ENCODE peak calls at places on chromosome 15, in eight cellular contexts. One of them, this sample, is unnamed.
A peak's percentile ranks its signal among the peaks of the same experiment; 100 is the strongest.

GRCh38 chr15:69798481-69799315 is 299.0 kb downstream of the TLE3 start:
- DNase-seq in neuronal stem cell: no peak
- DNase-seq in neural progenitor cell: no peak
- DNase-seq in BE2C: no peak
- DNase-seq in endodermal cell: peak; percentile 38
- DNase-seq in OCI-LY7: no peak
- DNase-seq in AG04450: no peak
- DNase-seq in CD8-positive, alpha-beta memory T cell: no peak
- DNase-seq in this sample: no peak

GRCh38 chr15:78149805-78150751 is 916 bp downstream of the IDH3A start:
- DNase-seq in CD8-positive, alpha-beta memory T cell: no peak
- DNase-seq in neural progenitor cell: peak; percentile 54
- DNase-seq in neuronal stem cell: no peak
- DNase-seq in BE2C: no peak
- DNase-seq in OCI-LY7: peak; percentile 44
- DNase-seq in AG04450: no peak
- DNase-seq in endodermal cell: peak; percentile 77
- DNase-seq in this sample: no peak

GRCh38 chr15:69071265-69071664 is 56.8 kb downstream of the NOX5 start:
- DNase-seq in AG04450: no peak
- DNase-seq in neural progenitor cell: no peak
- DNase-seq in BE2C: no peak
- DNase-seq in CD8-positive, alpha-beta memory T cell: no peak
- DNase-seq in neuronal stem cell: no peak
- DNase-seq in OCI-LY7: no peak
- DNase-seq in endodermal cell: no peak
- DNase-seq in this sample: no peak

GRCh38 chr15:90365414-90366055 is 13.5 kb downstream of the ZNF774 start:
- DNase-seq in BE2C: no peak
- DNase-seq in OCI-LY7: no peak
- DNase-seq in neuronal stem cell: no peak
- DNase-seq in endodermal cell: no peak
- DNase-seq in AG04450: no peak
- DNase-seq in CD8-positive, alpha-beta memory T cell: no peak
- DNase-seq in neural progenitor cell: no peak
- DNase-seq in this sample: no peak

GRCh38 chr15:77983091-77983707 is 94.3 kb downstream of the TBC1D2B start:
- DNase-seq in AG04450: no peak
- DNase-seq in neural progenitor cell: no peak
- DNase-seq in CD8-positive, alpha-beta memory T cell: no peak
- DNase-seq in OCI-LY7: no peak
- DNase-seq in neuronal stem cell: no peak
- DNase-seq in BE2C: no peak
- DNase-seq in endodermal cell: no peak
- DNase-seq in this sample: no peak

GRCh38 chr15:47356297-47356696 is 361.0 kb upstream of the SEMA6D start:
- DNase-seq in endodermal cell: no peak
- DNase-seq in neuronal stem cell: no peak
- DNase-seq in CD8-positive, alpha-beta memory T cell: no peak
- DNase-seq in AG04450: no peak
- DNase-seq in BE2C: no peak
- DNase-seq in OCI-LY7: no peak
- DNase-seq in neural progenitor cell: no peak
- DNase-seq in this sample: no peak

GRCh38 chr15:46808834-46809233 is 908.5 kb upstream of the SEMA6D start:
- DNase-seq in AG04450: no peak
- DNase-seq in OCI-LY7: no peak
- DNase-seq in neural progenitor cell: no peak
- DNase-seq in BE2C: no peak
- DNase-seq in endodermal cell: no peak
- DNase-seq in CD8-positive, alpha-beta memory T cell: no peak
- DNase-seq in neuronal stem cell: no peak
- DNase-seq in this sample: no peak

GRCh38 chr15:100194955-100195354 is 146.8 kb downstream of the ADAMTS17 start:
- DNase-seq in AG04450: no peak
- DNase-seq in BE2C: peak; percentile 71
- DNase-seq in OCI-LY7: no peak
- DNase-seq in neural progenitor cell: no peak
- DNase-seq in CD8-positive, alpha-beta memory T cell: no peak
- DNase-seq in endodermal cell: peak; percentile 36
- DNase-seq in neuronal stem cell: no peak
- DNase-seq in this sample: no peak

GRCh38 chr15:92797168-92798052 is 102.7 kb upstream of the CHD2 start:
- DNase-seq in AG04450: peak; percentile 48
- DNase-seq in neural progenitor cell: peak; percentile 89
- DNase-seq in BE2C: peak; percentile 42
- DNase-seq in CD8-positive, alpha-beta memory T cell: peak; percentile 16
- DNase-seq in endodermal cell: peak; percentile 61
- DNase-seq in neuronal stem cell: peak; percentile 71
- DNase-seq in OCI-LY7: peak; percentile 89
- DNase-seq in this sample: peak; percentile 79

GRCh38 chr15:88930579-88930978 is 17.4 kb upstream of the MFGE8 start:
- DNase-seq in OCI-LY7: no peak
- DNase-seq in neural progenitor cell: no peak
- DNase-seq in BE2C: no peak
- DNase-seq in CD8-positive, alpha-beta memory T cell: no peak
- DNase-seq in AG04450: no peak
- DNase-seq in neuronal stem cell: no peak
- DNase-seq in endodermal cell: no peak
- DNase-seq in this sample: no peak

GRCh38 chr15:52193791-52194190 is 2.6 kb upstream of the GNB5 start:
- DNase-seq in neural progenitor cell: no peak
- DNase-seq in CD8-positive, alpha-beta memory T cell: no peak
- DNase-seq in BE2C: no peak
- DNase-seq in AG04450: no peak
- DNase-seq in endodermal cell: no peak
- DNase-seq in neuronal stem cell: no peak
- DNase-seq in OCI-LY7: no peak
- DNase-seq in this sample: no peak

GRCh38 chr15:62591842-62592838 is 427.1 kb upstream of the C2CD4B start:
- DNase-seq in AG04450: no peak
- DNase-seq in endodermal cell: no peak
- DNase-seq in BE2C: no peak
- DNase-seq in neuronal stem cell: no peak
- DNase-seq in neural progenitor cell: no peak
- DNase-seq in OCI-LY7: no peak
- DNase-seq in CD8-positive, alpha-beta memory T cell: no peak
- DNase-seq in this sample: no peak

GRCh38 chr15:95883064-95883463 is 447.4 kb upstream of the NR2F2 start:
- DNase-seq in OCI-LY7: no peak
- DNase-seq in endodermal cell: no peak
- DNase-seq in neuronal stem cell: no peak
- DNase-seq in BE2C: no peak
- DNase-seq in neural progenitor cell: no peak
- DNase-seq in CD8-positive, alpha-beta memory T cell: no peak
- DNase-seq in AG04450: no peak
- DNase-seq in this sample: no peak

GRCh38 chr15:91528811-91529210 is 324.7 kb upstream of the SLCO3A1 start:
- DNase-seq in AG04450: no peak
- DNase-seq in neuronal stem cell: no peak
- DNase-seq in BE2C: no peak
- DNase-seq in OCI-LY7: no peak
- DNase-seq in endodermal cell: no peak
- DNase-seq in CD8-positive, alpha-beta memory T cell: no peak
- DNase-seq in neural progenitor cell: no peak
- DNase-seq in this sample: no peak

GRCh38 chr15:51333571-51333970 is 4.8 kb downstream of the CYP19A1 start:
- DNase-seq in neural progenitor cell: no peak
- DNase-seq in neuronal stem cell: no peak
- DNase-seq in BE2C: no peak
- DNase-seq in OCI-LY7: no peak
- DNase-seq in CD8-positive, alpha-beta memory T cell: no peak
- DNase-seq in endodermal cell: no peak
- DNase-seq in AG04450: no peak
- DNase-seq in this sample: no peak

DNA sequence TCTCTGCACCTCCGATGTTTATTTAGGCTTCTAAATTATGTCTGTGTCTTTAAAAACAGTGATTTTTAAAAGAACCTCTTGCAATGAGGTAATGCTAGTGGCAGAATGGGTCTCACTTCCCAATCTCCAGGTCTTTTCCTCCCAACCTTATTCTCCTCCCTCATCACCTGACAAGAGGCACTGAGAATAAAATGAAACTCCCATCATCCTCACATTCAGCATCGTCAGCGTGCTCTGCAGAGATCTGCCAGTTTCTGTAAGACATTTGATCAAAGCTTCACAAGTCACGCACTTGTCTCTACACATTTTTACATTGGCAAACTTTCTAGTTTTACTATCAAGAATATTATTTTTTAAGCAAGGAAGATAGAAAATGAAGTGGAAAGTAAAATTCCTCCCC is 420.5 kb downstream of the GABRB3 start:
- DNase-seq in CD8-positive, alpha-beta memory T cell: no peak
- DNase-seq in AG04450: no peak
- DNase-seq in endodermal cell: no peak
- DNase-seq in neuronal stem cell: no peak
- DNase-seq in neural progenitor cell: no peak
- DNase-seq in BE2C: no peak
- DNase-seq in OCI-LY7: no peak
- DNase-seq in this sample: no peak
- H3K9me3 ChIP-seq in CD8-positive, alpha-beta memory T cell: no peaks in the 10 kb centered on the region
- H3K9me3 ChIP-seq in AG04450: peaks cover 18% of the 10 kb centered on the region
- H3K9me3 ChIP-seq in endodermal cell: peaks cover 11% of the 10 kb centered on the region
- H3K9me3 ChIP-seq in neuronal stem cell: no peaks in the 10 kb centered on the region
- H3K9me3 ChIP-seq in neural progenitor cell: no peaks in the 10 kb centered on the region
- H3K9me3 ChIP-seq in BE2C: no peaks in the 10 kb centered on the region
- H3K9me3 ChIP-seq in OCI-LY7: no peaks in the 10 kb centered on the region
- H3K9me3 ChIP-seq in this sample: no peaks in the 10 kb centered on the region

DNA sequence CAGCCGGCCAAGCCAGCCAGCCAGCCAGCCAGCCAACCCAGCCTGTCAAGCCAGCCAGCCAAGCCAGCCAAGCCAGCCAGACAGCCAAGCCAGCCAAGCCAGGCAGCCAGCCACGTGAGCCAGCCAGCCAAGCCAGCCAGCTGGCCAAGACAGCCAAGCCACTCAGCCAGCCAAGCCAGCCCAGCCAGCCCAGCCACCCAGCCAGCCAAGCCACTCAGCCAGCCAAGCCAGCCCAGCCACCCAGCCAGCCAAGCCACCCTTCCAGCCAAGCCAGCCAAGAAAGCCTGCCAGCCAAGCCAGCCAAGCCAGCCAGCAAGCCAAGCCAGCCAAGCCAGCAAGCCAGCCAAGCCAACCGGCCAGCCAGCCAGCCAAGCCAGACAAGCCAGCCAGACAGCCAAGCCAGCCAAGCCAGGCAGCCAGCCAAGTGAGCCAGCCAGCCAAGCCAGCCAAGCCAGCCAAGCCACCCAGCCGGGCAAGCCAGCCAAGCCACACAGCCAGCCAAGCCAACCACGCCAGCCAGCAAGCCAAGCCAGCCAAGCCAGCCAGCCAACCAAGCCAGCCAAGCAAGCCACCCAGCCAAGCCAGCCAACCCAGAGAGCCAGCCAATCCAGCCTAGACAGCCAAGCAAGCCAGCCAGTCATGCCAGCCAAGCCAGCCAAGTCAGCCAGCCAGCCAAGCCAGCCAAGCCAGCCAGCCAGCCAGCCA is 199.5 kb downstream of the GOLGA6L6 start:
- DNase-seq in AG04450: no peak
- DNase-seq in CD8-positive, alpha-beta memory T cell: peak; percentile 57
- DNase-seq in BE2C: peak; percentile 47
- DNase-seq in neural progenitor cell: peak; percentile 45
- DNase-seq in endodermal cell: peak; percentile 85
- DNase-seq in neuronal stem cell: no peak
- DNase-seq in OCI-LY7: no peak
- DNase-seq in this sample: no peak
- H3K9me3 ChIP-seq in AG04450: peaks cover 85% of the 10 kb centered on the region
- H3K9me3 ChIP-seq in CD8-positive, alpha-beta memory T cell: no peaks in the 10 kb centered on the region
- H3K9me3 ChIP-seq in BE2C: peaks cover 8% of the 10 kb centered on the region
- H3K9me3 ChIP-seq in neural progenitor cell: peaks cover 28% of the 10 kb centered on the region
- H3K9me3 ChIP-seq in endodermal cell: peaks cover 68% of the 10 kb centered on the region
- H3K9me3 ChIP-seq in neuronal stem cell: peaks cover 18% of the 10 kb centered on the region
- H3K9me3 ChIP-seq in OCI-LY7: peaks cover 24% of the 10 kb centered on the region
- H3K9me3 ChIP-seq in this sample: peaks cover 17% of the 10 kb centered on the region

DNA sequence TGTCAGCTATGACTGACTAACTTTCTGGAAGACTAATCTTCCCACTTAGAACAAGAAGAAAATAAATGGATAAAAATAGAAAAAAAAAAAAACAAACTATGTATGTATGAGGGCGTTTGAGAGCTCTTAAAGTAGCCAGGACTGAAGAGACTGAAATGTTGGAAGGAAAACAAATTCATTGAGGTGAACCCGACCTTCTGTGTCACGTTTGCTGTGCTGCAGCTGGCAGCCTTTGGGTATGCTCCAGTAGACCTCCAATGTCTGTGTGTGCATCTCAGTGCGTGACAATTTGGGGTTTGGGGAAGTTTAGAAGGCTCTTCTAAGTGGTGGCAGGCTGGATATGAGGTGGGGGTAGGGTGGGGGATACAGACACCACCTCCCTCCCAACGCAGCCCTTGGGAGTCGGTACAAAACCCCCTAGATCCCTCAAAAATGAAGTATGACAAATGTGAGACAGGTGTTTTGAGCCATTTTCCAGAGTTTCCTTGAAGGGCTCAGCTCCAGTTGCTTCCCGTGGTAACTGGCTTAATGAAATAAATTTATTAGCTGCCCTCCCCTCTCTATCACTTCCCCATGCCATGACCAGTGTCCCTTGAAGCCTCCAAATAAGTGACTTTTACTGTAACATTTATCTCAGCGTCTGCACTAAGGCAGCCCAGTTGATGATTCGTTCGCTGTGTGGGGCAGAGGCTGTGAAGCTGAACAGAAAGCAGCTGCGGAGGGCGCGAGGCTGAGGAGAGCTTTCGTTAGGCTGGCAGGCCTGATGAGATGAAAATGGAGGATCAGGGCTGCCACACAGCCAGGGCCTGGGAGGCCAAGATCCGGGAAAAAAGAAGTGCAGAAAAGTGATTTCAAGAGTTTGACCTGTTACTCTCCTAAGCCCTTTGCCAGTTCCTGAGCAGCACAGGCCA is 34.9 kb upstream of the GABRB3 start:
- DNase-seq in AG04450: no peak
- DNase-seq in BE2C: no peak
- DNase-seq in neural progenitor cell: no peak
- DNase-seq in neuronal stem cell: no peak
- DNase-seq in CD8-positive, alpha-beta memory T cell: no peak
- DNase-seq in endodermal cell: no peak
- DNase-seq in OCI-LY7: no peak
- DNase-seq in this sample: no peak
- H3K9me3 ChIP-seq in AG04450: peaks cover 23% of the 10 kb centered on the region
- H3K9me3 ChIP-seq in BE2C: no peaks in the 10 kb centered on the region
- H3K9me3 ChIP-seq in neural progenitor cell: peaks cover 4% of the 10 kb centered on the region
- H3K9me3 ChIP-seq in neuronal stem cell: no peaks in the 10 kb centered on the region
- H3K9me3 ChIP-seq in CD8-positive, alpha-beta memory T cell: no peaks in the 10 kb centered on the region
- H3K9me3 ChIP-seq in endodermal cell: peaks cover 5% of the 10 kb centered on the region
- H3K9me3 ChIP-seq in OCI-LY7: no peaks in the 10 kb centered on the region
- H3K9me3 ChIP-seq in this sample: no peaks in the 10 kb centered on the region

DNA sequence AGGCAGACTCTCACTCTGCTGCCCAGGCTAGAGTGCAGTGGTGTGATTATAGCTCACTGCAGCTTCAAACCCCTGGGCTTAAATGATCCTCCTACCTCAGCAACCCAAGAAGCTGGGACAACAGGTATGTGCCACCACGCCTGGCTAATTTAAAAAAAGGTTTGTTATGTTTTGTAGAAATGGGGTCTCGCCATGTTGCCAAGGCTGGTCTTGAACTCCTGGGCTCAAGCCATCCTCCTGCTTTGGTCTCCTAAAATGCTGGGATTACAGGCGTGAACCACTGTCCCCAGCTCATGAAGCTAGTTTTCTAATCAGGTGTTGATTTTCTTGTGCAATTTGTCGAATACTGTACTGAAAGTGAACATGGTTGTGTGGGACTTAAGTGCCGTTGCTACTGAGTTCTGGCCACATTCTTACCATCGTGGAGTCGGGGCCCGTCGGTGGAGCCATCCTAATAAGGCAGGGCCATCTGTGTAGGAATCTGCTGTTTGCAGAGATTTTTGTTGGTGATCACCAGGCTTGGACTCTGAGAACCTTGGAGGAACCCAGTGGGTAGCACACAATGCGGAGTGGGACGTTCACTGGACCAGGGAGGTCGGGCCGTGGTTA is 193.2 kb downstream of the GOLGA6L6 start:
- DNase-seq in AG04450: no peak
- DNase-seq in BE2C: no peak
- DNase-seq in endodermal cell: no peak
- DNase-seq in neural progenitor cell: no peak
- DNase-seq in neuronal stem cell: no peak
- DNase-seq in OCI-LY7: no peak
- DNase-seq in CD8-positive, alpha-beta memory T cell: no peak
- DNase-seq in this sample: no peak
- H3K9me3 ChIP-seq in AG04450: peaks cover 100% of the 10 kb centered on the region
- H3K9me3 ChIP-seq in BE2C: peaks cover 2% of the 10 kb centered on the region
- H3K9me3 ChIP-seq in endodermal cell: peaks cover 95% of the 10 kb centered on the region
- H3K9me3 ChIP-seq in neural progenitor cell: peaks cover 74% of the 10 kb centered on the region
- H3K9me3 ChIP-seq in neuronal stem cell: no peaks in the 10 kb centered on the region
- H3K9me3 ChIP-seq in OCI-LY7: no peaks in the 10 kb centered on the region
- H3K9me3 ChIP-seq in CD8-positive, alpha-beta memory T cell: no peaks in the 10 kb centered on the region
- H3K9me3 ChIP-seq in this sample: no peaks in the 10 kb centered on the region